ENCODE peak calls at places on chromosome 3, in seven cellular contexts. P, C, J, D, T, F and A are unnamed samples.

GRCh38 chr3:140552898-140553297 is 125.0 kb upstream of the TRIM42 start:
- DNase-seq in P (no peak), C (peak), J (no peak), D (no peak), T (no peak), F (no peak), A (no peak)

GRCh38 chr3:169980055-169980454 is 13.4 kb downstream of the SEC62 start:
- DNase-seq in P (peak), C (peak), J (no peak), D (peak), T (no peak), F (peak), A (no peak)

GRCh38 chr3:99783009-99783573 is 34.6 kb upstream of the CMSS1 start:
- DNase-seq in P (no peak), C (peak), J (peak), D (peak), T (no peak), F (peak), A (no peak)

GRCh38 chr3:119243712-119244111 is 3.0 kb upstream of the B4GALT4 start:
- DNase-seq in P (no peak), C (no peak), J (no peak), D (no peak), T (no peak), F (no peak), A (no peak)

GRCh38 chr3:64268926-64269325 is 43.7 kb upstream of the PRICKLE2 start:
- DNase-seq in P (no peak), C (no peak), J (no peak), D (no peak), T (no peak), F (no peak), A (no peak)

GRCh38 chr3:179166561-179167201 is 18.5 kb downstream of the PIK3CA start:
- DNase-seq in P (no peak), C (no peak), J (no peak), D (no peak), T (no peak), F (no peak), A (no peak)

GRCh38 chr3:126671521-126671920 is 16.6 kb upstream of the TXNRD3 start:
- DNase-seq in P (no peak), C (no peak), J (no peak), D (no peak), T (no peak), F (no peak), A (peak)

GRCh38 chr3:135106445-135106844 is 311.4 kb downstream of the EPHB1 start:
- DNase-seq in P (peak), C (no peak), J (no peak), D (peak), T (peak), F (peak), A (no peak)

GRCh38 chr3:194805546-194805945 is 119.9 kb downstream of the FAM43A start:
- DNase-seq in P (no peak), C (no peak), J (no peak), D (no peak), T (no peak), F (no peak), A (no peak)

GRCh38 chr3:96259299-96259698 is 555.1 kb upstream of the EPHA6 start:
- DNase-seq in P (no peak), C (no peak), J (no peak), D (no peak), T (no peak), F (no peak), A (no peak)

GRCh38 chr3:69020424-69020823 is 6.9 kb upstream of the EOGT start:
- DNase-seq in P (no peak), C (peak), J (no peak), D (peak), T (no peak), F (no peak), A (no peak)

GRCh38 chr3:41893977-41894376 is 67.9 kb downstream of the ULK4 start:
- DNase-seq in P (peak), C (peak), J (peak), D (peak), T (no peak), F (peak), A (peak)

GRCh38 chr3:126279853-126280252 is 77.4 kb downstream of the KLF15 start:
- DNase-seq in P (no peak), C (no peak), J (no peak), D (no peak), T (no peak), F (no peak), A (no peak)

GRCh38 chr3:43185656-43186375 is 79.9 kb upstream of the POMGNT2 start:
- DNase-seq in P (no peak), C (peak), J (peak), D (peak), T (no peak), F (peak), A (no peak)

GRCh38 chr3:161395115-161395514 is 23.8 kb upstream of the SPTSSB start:
- DNase-seq in P (no peak), C (no peak), J (no peak), D (no peak), T (peak), F (no peak), A (peak)

GRCh38 chr3:188220988-188221818 is 67.2 kb downstream of the LPP start:
- DNase-seq in P (no peak), C (peak), J (peak), D (no peak), T (no peak), F (peak), A (no peak)

GRCh38 chr3:10263549-10264363 is 15.5 kb downstream of the TATDN2 start:
- DNase-seq in P (peak), C (peak), J (peak), D (peak), T (peak), F (peak), A (peak)

GRCh38 chr3:37981348-37981664 is 9.3 kb upstream of the VILL start:
- DNase-seq in P (no peak), C (no peak), J (no peak), D (no peak), T (no peak), F (no peak), A (no peak)

GRCh38 chr3:8536106-8537052 is 34.8 kb downstream of the LMCD1 start:
- DNase-seq in P (no peak), C (peak), J (peak), D (no peak), T (no peak), F (peak), A (no peak)

GRCh38 chr3:8324727-8325126 is 176.9 kb upstream of the LMCD1 start:
- DNase-seq in P (peak), C (peak), J (peak), D (peak), T (peak), F (peak), A (peak)

GRCh38 chr3:141812091-141812490 is 48.9 kb downstream of the GRK7 start:
- DNase-seq in P (no peak), C (no peak), J (peak), D (no peak), T (no peak), F (no peak), A (no peak)

GRCh38 chr3:159482241-159483031 is 506.2 kb upstream of the IL12A start:
- DNase-seq in P (no peak), C (no peak), J (no peak), D (peak), T (no peak), F (no peak), A (no peak)

GRCh38 chr3:133924041-133924440 is 28.4 kb upstream of the RAB6B start:
- DNase-seq in P (no peak), C (peak), J (no peak), D (peak), T (no peak), F (no peak), A (no peak)

GRCh38 chr3:196636369-196637349 is 2.8 kb upstream of the NRROS start:
- DNase-seq in P (no peak), C (no peak), J (no peak), D (no peak), T (peak), F (no peak), A (no peak)

GRCh38 chr3:435161-435560 is 238.6 kb downstream of the CHL1 start:
- DNase-seq in P (no peak), C (no peak), J (no peak), D (no peak), T (no peak), F (no peak), A (no peak)

GRCh38 chr3:183272142-183272541 is 19.1 kb downstream of the B3GNT5 start:
- DNase-seq in P (no peak), C (no peak), J (no peak), D (no peak), T (no peak), F (no peak), A (no peak)

GRCh38 chr3:136728918-136729317 is 23.3 kb downstream of the STAG1 start:
- DNase-seq in P (peak), C (peak), J (peak), D (peak), T (no peak), F (peak), A (no peak)

GRCh38 chr3:122183521-122183892 is at the start of gene CASR:
- DNase-seq in P (peak), C (peak), J (no peak), D (no peak), T (no peak), F (no peak), A (no peak)

GRCh38 chr3:78994174-78995027 is 773.4 kb downstream of the ROBO1 start:
- DNase-seq in P (no peak), C (peak), J (peak), D (peak), T (no peak), F (no peak), A (no peak)

GRCh38 chr3:42473083-42473932 is 29.1 kb upstream of the VIPR1 start:
- DNase-seq in P (peak), C (peak), J (no peak), D (no peak), T (no peak), F (peak), A (no peak)

DNA sequence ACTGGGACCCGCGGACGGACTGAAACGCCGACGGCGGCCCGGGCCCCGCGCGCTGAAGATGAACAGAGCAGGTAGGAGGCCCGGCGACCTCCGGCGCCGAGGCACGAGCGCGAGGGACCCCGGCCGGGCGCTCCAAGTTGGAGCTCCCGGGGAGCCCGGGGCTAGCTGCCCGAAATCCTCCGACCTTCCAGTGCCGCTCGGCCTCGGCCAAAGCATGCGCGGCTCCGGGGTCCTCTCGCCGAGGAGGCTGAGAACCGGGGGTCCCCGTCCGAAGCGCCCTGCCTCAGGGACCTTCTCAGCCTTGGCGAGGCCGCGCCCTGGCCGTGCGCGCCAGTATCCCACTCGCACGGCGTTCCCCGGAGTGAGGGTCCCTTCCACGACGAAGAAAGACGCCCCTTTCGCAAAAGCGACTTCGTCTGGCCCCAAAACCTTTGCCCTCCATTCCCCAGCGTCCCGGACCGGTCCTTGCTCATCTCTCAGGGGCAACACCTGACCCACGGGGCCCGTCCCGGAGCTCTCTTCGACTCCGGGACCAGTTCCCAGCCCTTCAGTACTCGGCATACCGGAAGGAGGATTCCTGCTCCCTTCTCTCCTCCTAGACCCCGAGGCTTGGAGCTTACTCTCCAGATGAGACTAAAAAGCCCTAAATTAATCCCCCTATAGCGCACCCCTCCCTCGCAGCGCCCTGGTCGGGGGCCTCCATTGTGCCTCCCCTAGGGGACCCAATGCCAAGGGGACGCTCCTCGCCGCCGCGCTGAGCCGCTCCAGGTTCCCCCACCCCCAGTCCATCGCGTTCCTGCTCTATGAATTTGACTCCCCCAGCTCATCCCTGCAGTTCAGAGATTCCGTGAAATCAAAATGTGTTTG is 7.7 kb upstream of the FGD5 start:
- DNase-seq in P (no peak), C (no peak), J (no peak), D (no peak), T (no peak), F (no peak), A (no peak)
- H3K4me3 ChIP-seq in P (no peak), C (no peak), J (no peak), D (peak), T (no peak), F (peak), A (no peak)

GRCh38 chr3:30643763-30644462 is 37.5 kb downstream of the TGFBR2 start:
- DNase-seq in P (no peak), C (no peak), J (no peak), D (no peak), T (peak), F (no peak), A (no peak)
- H3K4me3 ChIP-seq in P (no peak), C (no peak), J (no peak), D (no peak), T (no peak), F (no peak), A (peak)

DNA sequence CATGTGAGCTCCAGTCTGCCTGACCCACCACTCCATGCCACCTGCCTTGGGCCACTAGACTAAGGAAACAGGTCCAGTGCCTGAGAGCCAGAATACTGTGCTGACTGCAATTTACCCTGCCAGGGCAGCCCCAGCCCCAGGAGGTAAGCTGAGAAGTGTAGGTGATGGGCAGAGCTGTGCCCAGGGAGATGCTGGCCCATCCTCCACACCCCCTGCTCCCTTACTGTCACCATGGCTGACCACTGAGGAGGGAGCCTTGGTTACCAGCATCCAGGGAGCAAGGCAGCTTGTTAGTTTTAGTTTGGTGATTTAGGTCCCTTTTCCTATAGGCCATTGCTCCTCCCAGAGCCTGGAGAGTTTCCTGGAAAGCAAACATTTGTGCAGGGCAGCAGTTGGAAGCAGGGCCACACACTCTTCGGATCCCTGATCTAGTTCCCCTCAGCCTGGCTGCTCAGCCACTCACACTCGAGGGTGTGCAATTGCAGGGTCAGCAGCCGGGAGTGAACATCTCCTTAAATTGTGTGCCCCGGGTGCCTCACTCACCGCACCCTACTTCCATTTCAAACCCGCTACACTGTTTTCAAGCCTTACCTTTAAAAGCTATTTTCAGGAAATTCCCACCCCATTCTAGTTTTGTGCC is 2.0 kb downstream of the GALNT15 start:
- DNase-seq in P (no peak), C (no peak), J (no peak), D (no peak), T (no peak), F (no peak), A (no peak)
- H3K4me3 ChIP-seq in P (no peak), C (no peak), J (peak), D (peak), T (no peak), F (peak), A (no peak)

GRCh38 chr3:156290917-156291268 is 170.5 kb downstream of the KCNAB1 start:
- DNase-seq in P (no peak), C (no peak), J (no peak), D (no peak), T (no peak), F (no peak), A (no peak)

GRCh38 chr3:156293566-156293965 is 173.2 kb downstream of the KCNAB1 start:
- DNase-seq in P (no peak), C (no peak), J (no peak), D (no peak), T (no peak), F (no peak), A (no peak)

GRCh38 chr3:156285626-156286025 is 165.2 kb downstream of the KCNAB1 start:
- DNase-seq in P (no peak), C (no peak), J (no peak), D (no peak), T (no peak), F (no peak), A (no peak)

GRCh38 chr3:156291269-156292123 is 171.1 kb downstream of the KCNAB1 start:
- DNase-seq in P (peak), C (peak), J (no peak), D (peak), T (no peak), F (no peak), A (no peak)
- H3K4me3 ChIP-seq in P (no peak), C (peak), J (peak), D (peak), T (no peak), F (peak), A (no peak)

DNA sequence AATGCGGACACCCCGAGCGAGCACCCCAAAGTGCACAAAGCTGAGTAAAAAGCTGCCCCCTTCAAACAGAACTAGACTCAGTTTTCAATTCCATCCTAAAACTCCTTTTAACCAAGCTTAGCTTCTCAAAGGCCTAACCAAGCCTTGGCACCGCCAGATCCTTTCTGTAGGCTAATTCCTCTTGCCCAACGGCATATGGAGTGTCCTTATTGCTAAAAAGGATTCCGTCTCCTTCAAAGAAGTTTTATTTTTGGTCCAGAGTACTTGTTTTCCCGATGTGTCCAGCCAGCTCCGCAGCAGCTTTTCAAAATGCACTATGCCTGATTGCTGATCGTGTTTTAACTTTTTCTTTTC is 5.3 kb downstream of the BHLHE40 start:
- DNase-seq in P (no peak), C (peak), J (peak), D (no peak), T (no peak), F (peak), A (no peak)
- H3K4me3 ChIP-seq in P (no peak), C (peak), J (peak), D (peak), T (peak), F (peak), A (no peak)

GRCh38 chr3:50204052-50204803 is 843 bp upstream of the SLC38A3 start:
- DNase-seq in P (no peak), C (no peak), J (no peak), D (no peak), T (no peak), F (no peak), A (no peak)
- H3K4me3 ChIP-seq in P (no peak), C (no peak), J (no peak), D (no peak), T (no peak), F (no peak), A (no peak)